ENCODE peak calls at places on chromosomes 2 and 18, in four cellular contexts. One of them, this sample, is unnamed.

GRCh38 chr2:221975151-221975550 is 323.6 kb downstream of the PAX3 start:
- DNase-seq in prostate gland: no peak
- DNase-seq in Calu3: no peak
- DNase-seq in T follicular helper cell: no peak
- DNase-seq in this sample: no peak

GRCh38 chr2:159617651-159618050 is 1.3 kb upstream of the BAZ2B start:
- DNase-seq in prostate gland: peak; percentile 20
- DNase-seq in Calu3: peak; percentile 27
- DNase-seq in T follicular helper cell: no peak
- DNase-seq in this sample: peak; percentile 63

GRCh38 chr18:6666286-6666685 is 63.2 kb upstream of the ARHGAP28 start:
- DNase-seq in prostate gland: no peak
- DNase-seq in Calu3: no peak
- DNase-seq in T follicular helper cell: no peak
- DNase-seq in this sample: no peak

GRCh38 chr2:207502799-207503198 is 27.0 kb upstream of the CREB1 start:
- DNase-seq in prostate gland: no peak
- DNase-seq in Calu3: no peak
- DNase-seq in T follicular helper cell: no peak
- DNase-seq in this sample: no peak

GRCh38 chr2:127149384-127149783 is 42.4 kb upstream of the BIN1 start:
- DNase-seq in prostate gland: no peak
- DNase-seq in Calu3: no peak
- DNase-seq in T follicular helper cell: no peak
- DNase-seq in this sample: no peak

GRCh38 chr2:62304429-62305417 is 108.8 kb downstream of the B3GNT2 start:
- DNase-seq in prostate gland: peak; percentile 28
- DNase-seq in Calu3: peak; percentile 86
- DNase-seq in T follicular helper cell: no peak
- DNase-seq in this sample: peak; percentile 76

GRCh38 chr2:105615352-105615751 is 129.4 kb upstream of the NCK2 start:
- DNase-seq in prostate gland: no peak
- DNase-seq in Calu3: no peak
- DNase-seq in T follicular helper cell: no peak
- DNase-seq in this sample: peak; percentile 65

GRCh38 chr2:207161247-207161646 is 4.5 kb downstream of the KLF7 start:
- DNase-seq in prostate gland: no peak
- DNase-seq in Calu3: no peak
- DNase-seq in T follicular helper cell: no peak
- DNase-seq in this sample: no peak

GRCh38 chr18:58239879-58240278 is 195.9 kb downstream of the NEDD4L start:
- DNase-seq in prostate gland: no peak
- DNase-seq in Calu3: no peak
- DNase-seq in T follicular helper cell: no peak
- DNase-seq in this sample: no peak

GRCh38 chr18:78623142-78623541 is 356.5 kb upstream of the SALL3 start:
- DNase-seq in prostate gland: no peak
- DNase-seq in Calu3: no peak
- DNase-seq in T follicular helper cell: no peak
- DNase-seq in this sample: no peak

GRCh38 chr18:58953627-58954026 is 89.0 kb downstream of the ZNF532 start:
- DNase-seq in prostate gland: no peak
- DNase-seq in Calu3: peak; percentile 56
- DNase-seq in T follicular helper cell: no peak
- DNase-seq in this sample: peak; percentile 9

GRCh38 chr2:235219048-235219447 is 267.2 kb downstream of the SH3BP4 start:
- DNase-seq in prostate gland: no peak
- DNase-seq in Calu3: no peak
- DNase-seq in T follicular helper cell: no peak
- DNase-seq in this sample: peak; percentile 14

GRCh38 chr18:48193521-48194251 is 215.5 kb downstream of the ZBTB7C start:
- DNase-seq in prostate gland: no peak
- DNase-seq in Calu3: no peak
- DNase-seq in T follicular helper cell: no peak
- DNase-seq in this sample: no peak

GRCh38 chr18:70322928-70323327 is 34.1 kb downstream of the SOCS6 start:
- DNase-seq in prostate gland: no peak
- DNase-seq in Calu3: no peak
- DNase-seq in T follicular helper cell: no peak
- DNase-seq in this sample: no peak

GRCh38 chr2:8488001-8488738 is 193.7 kb upstream of the ID2 start:
- DNase-seq in prostate gland: no peak
- DNase-seq in Calu3: no peak
- DNase-seq in T follicular helper cell: peak; percentile 33
- DNase-seq in this sample: no peak

GRCh38 chr2:32942728-32943485 is 3.8 kb upstream of the LTBP1 start:
- DNase-seq in prostate gland: no peak
- DNase-seq in Calu3: no peak
- DNase-seq in T follicular helper cell: no peak
- DNase-seq in this sample: peak; percentile 14

GRCh38 chr2:191846787-191847620 is at the start of gene CAVIN2:
- DNase-seq in prostate gland: peak; percentile 48
- DNase-seq in Calu3: peak; percentile 15
- DNase-seq in T follicular helper cell: no peak
- DNase-seq in this sample: peak; percentile 27

GRCh38 chr18:9737814-9738160 is 29.7 kb downstream of the RAB31 start:
- DNase-seq in prostate gland: no peak
- DNase-seq in Calu3: peak; percentile 56
- DNase-seq in T follicular helper cell: no peak
- DNase-seq in this sample: peak; percentile 15

GRCh38 chr2:72985891-72986683 is 68.8 kb downstream of the EMX1 start:
- DNase-seq in prostate gland: no peak
- DNase-seq in Calu3: no peak
- DNase-seq in T follicular helper cell: no peak
- DNase-seq in this sample: peak; percentile 4

GRCh38 chr2:186925514-186925913 is 76.5 kb upstream of the ZSWIM2 start:
- DNase-seq in prostate gland: no peak
- DNase-seq in Calu3: no peak
- DNase-seq in T follicular helper cell: no peak
- DNase-seq in this sample: no peak

GRCh38 chr18:73842795-73843394 is 304.7 kb downstream of the FBXO15 start:
- DNase-seq in prostate gland: peak; percentile 35
- DNase-seq in Calu3: peak; percentile 75
- DNase-seq in T follicular helper cell: peak; percentile 7
- DNase-seq in this sample: peak; percentile 35

GRCh38 chr2:188522517-188522916 is 230.8 kb downstream of the GULP1 start:
- DNase-seq in prostate gland: no peak
- DNase-seq in Calu3: no peak
- DNase-seq in T follicular helper cell: no peak
- DNase-seq in this sample: no peak

GRCh38 chr18:52588916-52589315 is 248.9 kb downstream of the DCC start:
- DNase-seq in prostate gland: no peak
- DNase-seq in Calu3: no peak
- DNase-seq in T follicular helper cell: no peak
- DNase-seq in this sample: no peak

GRCh38 chr2:170843656-170844055 is 27.0 kb downstream of the GAD1 start:
- DNase-seq in prostate gland: no peak
- DNase-seq in Calu3: no peak
- DNase-seq in T follicular helper cell: no peak
- DNase-seq in this sample: no peak

GRCh38 chr2:48722391-48722790 is 33.1 kb downstream of the LHCGR start:
- DNase-seq in prostate gland: no peak
- DNase-seq in Calu3: no peak
- DNase-seq in T follicular helper cell: no peak
- DNase-seq in this sample: no peak

GRCh38 chr2:41957431-41957830 is 90.4 kb upstream of the PKDCC start:
- DNase-seq in prostate gland: no peak
- DNase-seq in Calu3: no peak
- DNase-seq in T follicular helper cell: no peak
- DNase-seq in this sample: no peak

GRCh38 chr2:96772903-96773675 is 12.4 kb downstream of the CNNM4 start:
- DNase-seq in prostate gland: no peak
- DNase-seq in Calu3: no peak
- DNase-seq in T follicular helper cell: no peak
- DNase-seq in this sample: peak; percentile 28

GRCh38 chr18:28574175-28574574 is 397.2 kb upstream of the CDH2 start:
- DNase-seq in prostate gland: no peak
- DNase-seq in Calu3: no peak
- DNase-seq in T follicular helper cell: no peak
- DNase-seq in this sample: no peak

GRCh38 chr2:69578201-69578555 is 65.4 kb downstream of the AAK1 start:
- DNase-seq in prostate gland: no peak
- DNase-seq in Calu3: no peak
- DNase-seq in T follicular helper cell: no peak
- DNase-seq in this sample: no peak

GRCh38 chr18:44681611-44682010 is 923 bp downstream of the SETBP1 start:
- DNase-seq in prostate gland: no peak
- DNase-seq in Calu3: no peak
- DNase-seq in T follicular helper cell: no peak
- DNase-seq in this sample: no peak

GRCh38 chr2:132824716-132825115 is 154.7 kb upstream of the LYPD1 start:
- DNase-seq in prostate gland: no peak
- DNase-seq in Calu3: no peak
- DNase-seq in T follicular helper cell: no peak
- DNase-seq in this sample: no peak

GRCh38 chr2:170986566-170987258 is 57.7 kb downstream of the GORASP2 start:
- DNase-seq in prostate gland: no peak
- DNase-seq in Calu3: no peak
- DNase-seq in T follicular helper cell: no peak
- DNase-seq in this sample: no peak

GRCh38 chr18:31508781-31509180 is 10.8 kb downstream of the DSG2 start:
- DNase-seq in prostate gland: no peak
- DNase-seq in Calu3: no peak
- DNase-seq in T follicular helper cell: no peak
- DNase-seq in this sample: no peak

GRCh38 chr18:55264108-55264507 is 304.8 kb upstream of the CCDC68 start:
- DNase-seq in prostate gland: peak; percentile 16
- DNase-seq in Calu3: no peak
- DNase-seq in T follicular helper cell: no peak
- DNase-seq in this sample: no peak

GRCh38 chr2:235638541-235639192 is 144.8 kb downstream of the AGAP1 start:
- DNase-seq in prostate gland: no peak
- DNase-seq in Calu3: peak; percentile 7
- DNase-seq in T follicular helper cell: no peak
- DNase-seq in this sample: no peak